ENCODE peak calls at places on chromosomes 5 and 9, in seven cellular contexts. One of them, this sample, is unnamed.

GRCh38 chr5:134506054-134507039 is 19.1 kb upstream of the JADE2 start:
- DNase-seq in brain microvascular endothelial cell: no peak
- DNase-seq in endothelial cell of umbilical vein: no peak
- DNase-seq in BE2C: no peak
- DNase-seq in AG04450: no peak
- DNase-seq in foreskin fibroblast: peak
- DNase-seq in cardiac fibroblast: peak
- DNase-seq in this sample: no peak

GRCh38 chr5:33079548-33079947 is 361.2 kb upstream of the TARS1 start:
- DNase-seq in foreskin fibroblast: no peak
- DNase-seq in BE2C: no peak
- DNase-seq in brain microvascular endothelial cell: no peak
- DNase-seq in AG04450: no peak
- DNase-seq in cardiac fibroblast: peak
- DNase-seq in endothelial cell of umbilical vein: no peak
- DNase-seq in this sample: no peak

GRCh38 chr5:152505442-152506042 is 100.5 kb upstream of the NMUR2 start:
- DNase-seq in endothelial cell of umbilical vein: peak
- DNase-seq in brain microvascular endothelial cell: peak
- DNase-seq in BE2C: peak
- DNase-seq in foreskin fibroblast: peak
- DNase-seq in cardiac fibroblast: peak
- DNase-seq in AG04450: peak
- DNase-seq in this sample: peak

GRCh38 chr5:138601444-138601843 is 26.2 kb upstream of the HSPA9 start:
- DNase-seq in endothelial cell of umbilical vein: no peak
- DNase-seq in foreskin fibroblast: peak
- DNase-seq in brain microvascular endothelial cell: peak
- DNase-seq in AG04450: peak
- DNase-seq in BE2C: no peak
- DNase-seq in cardiac fibroblast: peak
- DNase-seq in this sample: peak

GRCh38 chr5:142432369-142432863 is 107.6 kb upstream of the SPRY4 start:
- DNase-seq in foreskin fibroblast: no peak
- DNase-seq in endothelial cell of umbilical vein: no peak
- DNase-seq in brain microvascular endothelial cell: no peak
- DNase-seq in AG04450: no peak
- DNase-seq in BE2C: peak
- DNase-seq in cardiac fibroblast: no peak
- DNase-seq in this sample: no peak

GRCh38 chr5:151758141-151758429 is 346 bp downstream of the ATOX1 start:
- DNase-seq in AG04450: no peak
- DNase-seq in BE2C: no peak
- DNase-seq in cardiac fibroblast: no peak
- DNase-seq in endothelial cell of umbilical vein: no peak
- DNase-seq in foreskin fibroblast: peak
- DNase-seq in brain microvascular endothelial cell: no peak
- DNase-seq in this sample: no peak

GRCh38 chr9:98538626-98539031 is 170.1 kb downstream of the GABBR2 start:
- DNase-seq in cardiac fibroblast: peak
- DNase-seq in brain microvascular endothelial cell: no peak
- DNase-seq in AG04450: no peak
- DNase-seq in BE2C: peak
- DNase-seq in endothelial cell of umbilical vein: no peak
- DNase-seq in foreskin fibroblast: peak
- DNase-seq in this sample: no peak

GRCh38 chr9:749712-750111 is 91.8 kb upstream of the DMRT1 start:
- DNase-seq in cardiac fibroblast: no peak
- DNase-seq in endothelial cell of umbilical vein: no peak
- DNase-seq in AG04450: no peak
- DNase-seq in brain microvascular endothelial cell: no peak
- DNase-seq in foreskin fibroblast: no peak
- DNase-seq in BE2C: no peak
- DNase-seq in this sample: no peak

GRCh38 chr5:126383246-126383645 is 40.0 kb upstream of the GRAMD2B start:
- DNase-seq in cardiac fibroblast: no peak
- DNase-seq in endothelial cell of umbilical vein: no peak
- DNase-seq in brain microvascular endothelial cell: no peak
- DNase-seq in AG04450: no peak
- DNase-seq in foreskin fibroblast: no peak
- DNase-seq in BE2C: no peak
- DNase-seq in this sample: no peak

GRCh38 chr5:32193591-32193990 is 19.5 kb upstream of the GOLPH3 start:
- DNase-seq in endothelial cell of umbilical vein: peak
- DNase-seq in AG04450: no peak
- DNase-seq in foreskin fibroblast: peak
- DNase-seq in BE2C: peak
- DNase-seq in brain microvascular endothelial cell: peak
- DNase-seq in cardiac fibroblast: peak
- DNase-seq in this sample: peak

GRCh38 chr5:180141068-180141660 is 67.8 kb downstream of the RASGEF1C start:
- DNase-seq in cardiac fibroblast: no peak
- DNase-seq in foreskin fibroblast: no peak
- DNase-seq in AG04450: no peak
- DNase-seq in endothelial cell of umbilical vein: no peak
- DNase-seq in BE2C: no peak
- DNase-seq in brain microvascular endothelial cell: no peak
- DNase-seq in this sample: no peak

GRCh38 chr9:136995772-136996308 is 528 bp downstream of the CLIC3 start:
- DNase-seq in AG04450: no peak
- DNase-seq in cardiac fibroblast: peak
- DNase-seq in BE2C: peak
- DNase-seq in brain microvascular endothelial cell: no peak
- DNase-seq in foreskin fibroblast: peak
- DNase-seq in endothelial cell of umbilical vein: peak
- DNase-seq in this sample: no peak

GRCh38 chr5:171924493-171925122 is 81.8 kb downstream of the FBXW11 start:
- DNase-seq in AG04450: no peak
- DNase-seq in brain microvascular endothelial cell: no peak
- DNase-seq in endothelial cell of umbilical vein: no peak
- DNase-seq in foreskin fibroblast: no peak
- DNase-seq in BE2C: no peak
- DNase-seq in cardiac fibroblast: no peak
- DNase-seq in this sample: no peak

GRCh38 chr5:39775458-39776365 is 350.9 kb upstream of the DAB2 start:
- DNase-seq in foreskin fibroblast: peak
- DNase-seq in endothelial cell of umbilical vein: peak
- DNase-seq in BE2C: no peak
- DNase-seq in AG04450: peak
- DNase-seq in cardiac fibroblast: peak
- DNase-seq in brain microvascular endothelial cell: peak
- DNase-seq in this sample: no peak

GRCh38 chr5:252546-252945 is 18.9 kb upstream of the PDCD6 start:
- DNase-seq in endothelial cell of umbilical vein: peak
- DNase-seq in AG04450: no peak
- DNase-seq in BE2C: no peak
- DNase-seq in cardiac fibroblast: no peak
- DNase-seq in brain microvascular endothelial cell: no peak
- DNase-seq in foreskin fibroblast: no peak
- DNase-seq in this sample: no peak

GRCh38 chr5:3373391-3373790 is 222.2 kb upstream of the IRX1 start:
- DNase-seq in BE2C: no peak
- DNase-seq in foreskin fibroblast: no peak
- DNase-seq in brain microvascular endothelial cell: no peak
- DNase-seq in cardiac fibroblast: no peak
- DNase-seq in endothelial cell of umbilical vein: no peak
- DNase-seq in AG04450: no peak
- DNase-seq in this sample: no peak

GRCh38 chr9:130692365-130692764 is 1.2 kb upstream of the EXOSC2 start:
- DNase-seq in brain microvascular endothelial cell: no peak
- DNase-seq in BE2C: peak
- DNase-seq in cardiac fibroblast: no peak
- DNase-seq in endothelial cell of umbilical vein: peak
- DNase-seq in foreskin fibroblast: peak
- DNase-seq in AG04450: no peak
- DNase-seq in this sample: no peak
- TF ChIP-seq CTCF in brain microvascular endothelial cell: peak
- TF ChIP-seq CTCF in BE2C: peak
- TF ChIP-seq CTCF in cardiac fibroblast: peak
- TF ChIP-seq CTCF in endothelial cell of umbilical vein: peak
- TF ChIP-seq CTCF in foreskin fibroblast: no peak
- TF ChIP-seq CTCF in AG04450: peak
- TF ChIP-seq CTCF in this sample: no peak

DNA sequence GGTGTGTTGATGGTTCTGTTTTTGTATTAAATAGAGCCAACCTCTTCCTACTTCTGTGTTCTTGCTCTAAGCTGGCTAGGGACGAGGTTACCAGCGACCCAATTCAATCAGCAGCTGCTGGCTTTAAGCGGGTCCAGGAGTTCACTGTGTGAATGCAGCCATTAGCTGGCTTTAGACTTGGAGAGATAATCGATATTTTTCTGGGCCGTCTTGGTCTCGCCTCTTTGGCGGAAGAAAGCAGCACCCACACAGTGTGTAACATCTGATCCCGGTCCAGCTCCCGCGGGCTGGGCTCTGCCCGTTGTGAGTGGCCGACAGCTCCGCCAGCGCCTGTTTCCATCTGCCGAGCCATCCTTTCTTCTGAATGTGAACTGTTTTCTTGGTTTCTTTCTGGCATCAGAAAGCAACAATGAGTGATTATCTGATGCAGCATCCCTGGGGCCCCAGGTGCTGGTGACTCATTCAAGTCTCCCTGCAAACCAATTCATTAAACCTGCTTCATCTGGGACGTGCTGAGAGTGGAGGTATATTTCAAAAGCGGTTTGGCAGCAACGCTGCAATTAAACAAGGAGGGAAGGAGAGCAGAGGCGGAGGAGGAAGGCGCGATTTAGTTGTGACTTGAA is 90.8 kb upstream of the IRX4 start:
- DNase-seq in BE2C: no peak
- DNase-seq in AG04450: no peak
- DNase-seq in foreskin fibroblast: no peak
- DNase-seq in cardiac fibroblast: no peak
- DNase-seq in endothelial cell of umbilical vein: no peak
- DNase-seq in brain microvascular endothelial cell: no peak
- DNase-seq in this sample: no peak
- H3K4me3 ChIP-seq in BE2C: no peak
- H3K4me3 ChIP-seq in AG04450: no peak
- H3K4me3 ChIP-seq in foreskin fibroblast: no peak
- H3K4me3 ChIP-seq in cardiac fibroblast: no peak
- H3K4me3 ChIP-seq in endothelial cell of umbilical vein: no peak
- H3K4me3 ChIP-seq in brain microvascular endothelial cell: no peak
- H3K4me3 ChIP-seq in this sample: no peak

GRCh38 chr5:72040513-72040912 is 66.8 kb upstream of the MAP1B start:
- DNase-seq in endothelial cell of umbilical vein: no peak
- DNase-seq in cardiac fibroblast: no peak
- DNase-seq in foreskin fibroblast: no peak
- DNase-seq in AG04450: no peak
- DNase-seq in brain microvascular endothelial cell: no peak
- DNase-seq in BE2C: no peak
- DNase-seq in this sample: no peak
- TF ChIP-seq CTCF in endothelial cell of umbilical vein: no peak
- TF ChIP-seq CTCF in cardiac fibroblast: no peak
- TF ChIP-seq CTCF in foreskin fibroblast: no peak
- TF ChIP-seq CTCF in AG04450: no peak
- TF ChIP-seq CTCF in brain microvascular endothelial cell: no peak
- TF ChIP-seq CTCF in BE2C: no peak
- TF ChIP-seq CTCF in this sample: no peak

DNA sequence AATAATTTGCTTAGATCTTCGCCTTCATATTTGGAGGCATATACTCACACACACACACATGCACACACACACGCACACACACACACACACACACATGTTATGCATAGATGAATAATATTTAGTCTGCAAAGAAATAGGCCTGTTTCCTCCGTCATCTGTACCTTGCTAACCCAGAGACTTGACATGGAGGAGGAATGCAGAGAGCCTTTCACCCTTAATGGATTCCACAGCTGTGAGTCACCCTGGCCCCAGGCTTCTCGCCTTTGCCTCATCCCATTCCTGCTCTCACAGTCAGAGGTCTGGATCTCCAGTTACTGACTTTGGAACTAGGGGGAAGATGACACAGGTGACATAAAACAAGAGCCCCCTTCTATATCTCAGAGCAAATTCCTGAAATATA is 29.7 kb downstream of the ZNF462 start:
- DNase-seq in cardiac fibroblast: peak
- DNase-seq in foreskin fibroblast: peak
- DNase-seq in BE2C: peak
- DNase-seq in AG04450: peak
- DNase-seq in endothelial cell of umbilical vein: peak
- DNase-seq in brain microvascular endothelial cell: peak
- DNase-seq in this sample: peak
- H3K4me3 ChIP-seq in cardiac fibroblast: no peak
- H3K4me3 ChIP-seq in foreskin fibroblast: no peak
- H3K4me3 ChIP-seq in BE2C: no peak
- H3K4me3 ChIP-seq in AG04450: no peak
- H3K4me3 ChIP-seq in endothelial cell of umbilical vein: no peak
- H3K4me3 ChIP-seq in brain microvascular endothelial cell: no peak
- H3K4me3 ChIP-seq in this sample: no peak

DNA sequence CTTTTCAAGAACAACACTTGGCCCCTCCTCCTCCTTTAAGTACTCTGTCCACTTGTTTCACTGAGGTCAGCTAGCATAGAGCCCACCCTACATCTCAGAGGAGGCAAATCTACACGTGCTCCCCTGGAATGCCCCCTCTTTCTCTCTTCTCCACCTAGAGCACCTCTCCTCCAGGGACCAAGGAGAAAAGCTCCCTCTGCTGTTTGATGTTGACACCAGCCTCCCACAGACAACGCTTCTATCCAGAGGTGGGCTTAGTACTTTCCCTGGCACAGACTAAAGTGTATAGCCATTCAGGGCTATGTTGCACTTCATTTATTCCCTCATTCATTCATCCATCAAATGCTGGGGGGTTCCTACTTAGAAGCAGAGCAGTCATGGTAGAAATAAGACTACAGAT is 68.2 kb upstream of the TAF1L start:
- DNase-seq in brain microvascular endothelial cell: no peak
- DNase-seq in cardiac fibroblast: no peak
- DNase-seq in foreskin fibroblast: no peak
- DNase-seq in endothelial cell of umbilical vein: peak
- DNase-seq in BE2C: no peak
- DNase-seq in AG04450: no peak
- DNase-seq in this sample: no peak
- TF ChIP-seq CTCF in brain microvascular endothelial cell: peak
- TF ChIP-seq CTCF in cardiac fibroblast: no peak
- TF ChIP-seq CTCF in foreskin fibroblast: peak
- TF ChIP-seq CTCF in endothelial cell of umbilical vein: peak
- TF ChIP-seq CTCF in BE2C: peak
- TF ChIP-seq CTCF in AG04450: no peak
- TF ChIP-seq CTCF in this sample: peak

GRCh38 chr9:3437031-3437430 is 88.8 kb downstream of the RFX3 start:
- DNase-seq in AG04450: no peak
- DNase-seq in BE2C: peak
- DNase-seq in foreskin fibroblast: no peak
- DNase-seq in cardiac fibroblast: peak
- DNase-seq in brain microvascular endothelial cell: no peak
- DNase-seq in endothelial cell of umbilical vein: peak
- DNase-seq in this sample: no peak

GRCh38 chr9:3435732-3436131 is 90.1 kb downstream of the RFX3 start:
- DNase-seq in BE2C: peak
- DNase-seq in cardiac fibroblast: no peak
- DNase-seq in foreskin fibroblast: peak
- DNase-seq in brain microvascular endothelial cell: no peak
- DNase-seq in endothelial cell of umbilical vein: no peak
- DNase-seq in AG04450: no peak
- DNase-seq in this sample: no peak

GRCh38 chr9:3436629-3437028 is 89.2 kb downstream of the RFX3 start:
- DNase-seq in brain microvascular endothelial cell: peak
- DNase-seq in cardiac fibroblast: peak
- DNase-seq in AG04450: peak
- DNase-seq in BE2C: no peak
- DNase-seq in foreskin fibroblast: peak
- DNase-seq in endothelial cell of umbilical vein: peak
- DNase-seq in this sample: peak

GRCh38 chr9:3433754-3434153 is 92.0 kb downstream of the RFX3 start:
- DNase-seq in foreskin fibroblast: no peak
- DNase-seq in AG04450: no peak
- DNase-seq in brain microvascular endothelial cell: no peak
- DNase-seq in BE2C: no peak
- DNase-seq in endothelial cell of umbilical vein: no peak
- DNase-seq in cardiac fibroblast: no peak
- DNase-seq in this sample: no peak

GRCh38 chr9:3434594-3434993 is 91.2 kb downstream of the RFX3 start:
- DNase-seq in brain microvascular endothelial cell: no peak
- DNase-seq in AG04450: peak
- DNase-seq in foreskin fibroblast: peak
- DNase-seq in BE2C: no peak
- DNase-seq in cardiac fibroblast: peak
- DNase-seq in endothelial cell of umbilical vein: no peak
- DNase-seq in this sample: peak
- H3K4me3 ChIP-seq in brain microvascular endothelial cell: no peak
- H3K4me3 ChIP-seq in AG04450: no peak
- H3K4me3 ChIP-seq in foreskin fibroblast: no peak
- H3K4me3 ChIP-seq in BE2C: no peak
- H3K4me3 ChIP-seq in cardiac fibroblast: no peak
- H3K4me3 ChIP-seq in endothelial cell of umbilical vein: no peak
- H3K4me3 ChIP-seq in this sample: no peak